ENCODE peak calls at places on chromosomes 6 and 20, in four cellular contexts. R, Q, S and T are unnamed samples. For H3K4me1, the result is how much of the 10 kb centered on the place peaks cover.

GRCh38 chr20:41425180-41425884 is 58.7 kb upstream of the EMILIN3 start:
- DNase-seq in R (no peak), Q (peak), S (no peak), T (no peak)

GRCh38 chr6:111925296-111925695 is 52.0 kb upstream of the FYN start:
- DNase-seq in R (no peak), Q (no peak), S (no peak), T (no peak)

GRCh38 chr6:127051571-127052260 is 66.8 kb upstream of the RSPO3 start:
- DNase-seq in R (no peak), Q (no peak), S (no peak), T (no peak)

GRCh38 chr20:48336647-48337046 is 491.2 kb downstream of the PREX1 start:
- DNase-seq in R (no peak), Q (no peak), S (no peak), T (no peak)

GRCh38 chr6:161908872-161909271 is 635.0 kb upstream of the AGPAT4 start:
- DNase-seq in R (no peak), Q (no peak), S (no peak), T (no peak)

GRCh38 chr6:6003334-6004146 is 3.2 kb downstream of the NRN1 start:
- DNase-seq in R (no peak), Q (no peak), S (peak), T (no peak)

GRCh38 chr20:33601861-33602260 is 60.3 kb upstream of the C20orf144 start:
- DNase-seq in R (no peak), Q (no peak), S (no peak), T (no peak)

GRCh38 chr6:82780334-82780733 is 285.3 kb downstream of the UBE3D start:
- DNase-seq in R (no peak), Q (no peak), S (no peak), T (no peak)

GRCh38 chr6:14009416-14009815 is 84.7 kb downstream of the RNF182 start:
- DNase-seq in R (no peak), Q (no peak), S (peak), T (no peak)

GRCh38 chr6:138485005-138485545 is 14.2 kb downstream of the NHSL1 start:
- DNase-seq in R (no peak), Q (no peak), S (no peak), T (no peak)

GRCh38 chr6:3163248-3163594 is 5.9 kb upstream of the TUBB2A start:
- DNase-seq in R (no peak), Q (no peak), S (no peak), T (no peak)

GRCh38 chr6:8203337-8203736 is 101.0 kb upstream of the EEF1E1 start:
- DNase-seq in R (no peak), Q (no peak), S (no peak), T (no peak)

GRCh38 chr20:17796096-17796563 is 96.4 kb downstream of the BANF2 start:
- DNase-seq in R (no peak), Q (peak), S (no peak), T (peak)

GRCh38 chr20:53283597-53283996 is 310.0 kb downstream of the ZNF217 start:
- DNase-seq in R (no peak), Q (no peak), S (no peak), T (no peak)

GRCh38 chr6:90484392-90484791 is 102.5 kb downstream of the MAP3K7 start:
- DNase-seq in R (no peak), Q (no peak), S (no peak), T (no peak)

GRCh38 chr20:37095108-37095608 is 639 bp downstream of the RBL1 start:
- DNase-seq in R (no peak), Q (no peak), S (no peak), T (no peak)

DNA sequence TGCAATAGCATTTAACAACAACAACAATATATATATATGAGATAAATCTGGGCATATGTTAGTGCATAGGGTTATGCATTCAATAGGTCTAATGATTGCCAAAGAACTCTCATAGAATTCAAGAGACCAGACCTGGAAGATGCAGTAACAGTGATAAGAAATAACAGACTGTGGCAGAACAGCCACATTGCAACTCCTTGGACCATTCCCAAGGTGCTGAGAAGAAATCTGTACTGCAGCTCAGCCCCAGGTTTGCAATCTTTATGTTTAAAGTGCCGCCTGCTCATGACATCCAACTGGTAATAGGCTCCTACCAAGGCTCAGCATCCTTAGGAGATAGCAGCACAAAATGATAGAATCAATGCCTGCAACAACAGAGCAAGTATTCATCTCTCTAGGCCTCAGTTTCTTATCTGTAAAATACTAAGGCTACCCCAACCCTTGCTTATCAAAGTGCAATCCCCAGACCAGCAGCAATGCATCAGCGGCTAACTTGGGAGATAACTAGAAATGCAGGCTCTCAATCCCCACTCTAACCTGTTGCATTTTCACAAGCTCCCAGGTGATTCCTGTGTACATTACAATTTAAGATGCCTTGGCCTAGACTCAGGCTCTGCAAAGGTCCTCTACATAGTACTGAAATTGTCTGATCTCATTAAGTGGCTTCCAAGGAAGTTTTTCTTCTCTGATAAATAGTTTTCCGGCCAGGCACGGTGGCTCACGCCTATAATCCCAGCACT is 30.6 kb upstream of the PIM1 start:
- DNase-seq in R (no peak), Q (no peak), S (no peak), T (no peak)
- H3K27ac ChIP-seq in R (no peak), Q (no peak), S (no peak), T (peak)

GRCh38 chr6:135087803-135088202 is 33.2 kb upstream of the HBS1L start:
- DNase-seq in R (no peak), Q (no peak), S (no peak), T (no peak)
- H3K4me1 ChIP-seq in R (under half), Q (under half), S (under half), T (under half)

GRCh38 chr20:57695012-57695411 is 14.8 kb downstream of the PMEPA1 start:
- DNase-seq in R (no peak), Q (peak), S (no peak), T (no peak)

GRCh38 chr20:57694481-57694880 is 15.3 kb downstream of the PMEPA1 start:
- DNase-seq in R (no peak), Q (no peak), S (no peak), T (no peak)

GRCh38 chr20:57693670-57694329 is 16.0 kb downstream of the PMEPA1 start:
- DNase-seq in R (no peak), Q (no peak), S (no peak), T (no peak)

GRCh38 chr20:57692393-57692792 is 17.4 kb downstream of the PMEPA1 start:
- DNase-seq in R (no peak), Q (no peak), S (no peak), T (no peak)

DNA sequence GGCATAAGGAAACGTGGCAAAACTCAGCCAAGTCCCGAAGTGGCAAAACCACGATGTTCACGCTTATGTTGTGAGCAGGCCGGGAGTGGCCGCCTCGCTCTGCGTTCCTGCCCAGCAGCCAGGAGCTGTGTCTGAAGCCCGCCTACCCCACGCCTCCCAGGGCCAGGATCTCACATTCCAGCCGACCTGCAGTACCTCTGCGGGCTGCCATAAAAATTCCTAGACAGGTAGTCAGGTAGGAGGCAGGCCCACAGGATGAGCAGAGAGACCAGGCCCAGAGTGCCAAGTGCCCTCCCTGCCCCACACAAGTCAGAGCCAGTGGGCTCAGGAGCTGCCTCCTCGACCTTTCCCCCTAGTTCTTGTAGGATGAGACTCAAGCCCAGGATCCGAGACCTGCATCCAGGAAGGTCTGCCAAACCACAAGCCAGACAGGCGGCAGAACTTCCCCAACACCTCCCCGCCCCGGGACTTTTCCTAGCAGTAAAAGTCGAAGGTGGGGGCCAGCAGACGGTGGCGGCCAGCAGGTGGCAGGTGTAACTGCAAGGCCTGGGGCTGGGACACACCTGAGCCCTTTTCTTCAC is 16.7 kb downstream of the PMEPA1 start:
- DNase-seq in R (no peak), Q (peak), S (no peak), T (no peak)
- TF ChIP-seq CTCF in R (no peak), Q (peak), S (no peak), T (peak)

GRCh38 chr20:3459881-3460307 is 10.9 kb upstream of the ATRN start:
- DNase-seq in R (no peak), Q (no peak), S (no peak), T (no peak)

GRCh38 chr20:3461911-3462677 is 8.7 kb upstream of the ATRN start:
- DNase-seq in R (no peak), Q (no peak), S (no peak), T (no peak)

GRCh38 chr20:3465301-3465700 is 5.5 kb upstream of the ATRN start:
- DNase-seq in R (no peak), Q (no peak), S (no peak), T (no peak)

GRCh38 chr20:3464166-3464565 is 6.7 kb upstream of the ATRN start:
- DNase-seq in R (no peak), Q (no peak), S (no peak), T (no peak)

GRCh38 chr20:3461191-3461874 is 9.5 kb upstream of the ATRN start:
- DNase-seq in R (no peak), Q (no peak), S (no peak), T (no peak)
- H3K27ac ChIP-seq in R (no peak), Q (no peak), S (no peak), T (no peak)

GRCh38 chr6:30752164-30752927 is 8.0 kb upstream of the IER3 start:
- DNase-seq in R (peak), Q (peak), S (peak), T (peak)

GRCh38 chr6:30749554-30750378 is 5.4 kb upstream of the IER3 start:
- DNase-seq in R (no peak), Q (no peak), S (no peak), T (no peak)

GRCh38 chr6:30750379-30750668 is 6.0 kb upstream of the IER3 start:
- DNase-seq in R (no peak), Q (no peak), S (no peak), T (no peak)

GRCh38 chr6:30757261-30757935 is 13.1 kb upstream of the IER3 start:
- DNase-seq in R (no peak), Q (no peak), S (no peak), T (no peak)

GRCh38 chr6:30754631-30755030 is 10.3 kb upstream of the IER3 start:
- DNase-seq in R (no peak), Q (no peak), S (no peak), T (no peak)
- H3K4me1 ChIP-seq in R (under half), Q (under half), S (under half), T (under half)

GRCh38 chr6:158565482-158566040 is 5.7 kb downstream of the TMEM181 start:
- DNase-seq in R (no peak), Q (no peak), S (no peak), T (no peak)
- TF ChIP-seq CTCF in R (no peak), Q (no peak), S (no peak), T (no peak)

DNA sequence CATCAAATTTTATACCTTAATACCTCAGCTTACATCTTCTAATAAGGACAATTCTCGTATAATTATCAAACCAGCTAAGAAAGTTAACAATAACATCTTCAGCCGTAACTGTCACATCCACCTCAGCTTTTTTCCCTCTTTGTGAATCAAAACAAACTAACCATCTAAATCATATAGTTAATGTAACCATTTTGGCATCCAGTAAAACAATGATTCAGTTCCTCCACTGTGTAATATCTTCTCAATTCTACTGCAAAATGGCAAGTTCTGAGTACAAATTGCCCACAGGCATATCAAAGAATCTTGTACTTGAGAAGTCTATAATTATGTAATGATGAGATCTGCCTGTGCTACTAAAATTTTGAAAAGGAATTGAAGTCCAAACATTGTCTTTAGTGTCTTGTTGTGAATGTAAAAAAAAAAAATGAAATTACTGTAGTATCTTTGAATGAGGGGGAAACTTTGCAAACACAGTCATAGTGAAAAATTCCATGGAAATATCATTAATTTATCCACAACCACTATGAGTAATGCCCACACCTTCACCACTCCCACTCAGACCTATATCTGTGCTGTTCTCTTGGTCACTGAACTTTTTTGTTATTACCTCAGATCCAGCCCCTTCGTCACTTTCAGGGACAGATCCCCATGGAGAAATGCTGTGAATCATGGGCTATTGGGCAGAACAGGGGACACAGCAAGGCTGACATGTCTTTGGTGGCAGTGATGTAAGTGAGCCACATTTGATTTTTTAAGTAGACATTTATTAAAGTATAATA is 178.6 kb upstream of the RAB32 start:
- DNase-seq in R (no peak), Q (no peak), S (no peak), T (no peak)
- H3K27ac ChIP-seq in R (no peak), Q (no peak), S (no peak), T (no peak)

GRCh38 chr20:32205502-32206382 is 1.8 kb downstream of the PLAGL2 start:
- DNase-seq in R (no peak), Q (no peak), S (no peak), T (no peak)

GRCh38 chr20:32206383-32207210 is 946 bp downstream of the PLAGL2 start:
- DNase-seq in R (no peak), Q (no peak), S (no peak), T (no peak)

GRCh38 chr20:32207211-32207625 is 325 bp downstream of the PLAGL2 start:
- DNase-seq in R (no peak), Q (no peak), S (no peak), T (peak)

GRCh38 chr20:32208499-32209154 is 947 bp downstream of the POFUT1 start:
- DNase-seq in R (no peak), Q (no peak), S (no peak), T (no peak)

DNA sequence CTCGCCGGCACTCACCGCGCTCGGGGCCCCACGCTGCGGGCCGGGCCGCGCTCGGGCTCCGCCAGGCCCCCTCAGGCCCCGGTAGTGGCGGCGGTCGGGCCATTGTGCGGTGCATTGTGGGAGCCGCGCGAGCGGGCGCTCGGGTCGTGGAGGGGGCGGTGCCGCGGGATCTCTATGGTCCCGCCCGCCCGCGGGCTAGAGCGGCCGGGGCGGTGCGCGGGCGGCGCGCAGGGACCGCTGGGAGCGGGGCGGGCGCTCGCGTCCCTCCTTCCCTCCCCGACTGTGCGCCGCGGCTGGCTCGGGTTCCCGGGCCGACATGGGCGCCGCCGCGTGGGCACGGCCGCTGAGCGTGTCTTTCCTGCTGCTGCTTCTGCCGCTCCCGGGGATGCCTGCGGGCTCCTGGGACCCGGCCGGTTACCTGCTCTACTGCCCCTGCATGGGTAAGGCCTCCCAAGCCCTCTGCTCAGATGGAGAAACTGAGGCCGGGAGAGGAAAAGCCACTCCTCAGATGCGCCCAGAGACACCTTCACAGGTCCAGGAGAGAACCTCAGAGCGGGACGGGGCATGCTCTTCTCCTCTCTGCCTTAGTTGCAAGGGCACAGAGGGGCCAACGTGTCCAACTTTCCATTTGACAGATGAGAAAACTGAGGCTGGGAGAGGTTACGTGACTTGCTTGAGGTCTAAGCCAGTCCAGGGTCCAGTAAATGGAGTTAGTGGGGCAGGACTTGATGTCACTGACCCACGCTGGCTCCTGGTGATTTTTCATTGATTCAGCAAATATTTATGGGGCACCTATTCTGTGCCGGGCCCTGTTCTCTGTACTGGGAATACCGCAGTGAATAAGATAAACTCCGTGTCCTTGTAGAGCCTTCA is at the start of the genes PLAGL2 and POFUT1:
- DNase-seq in R (peak), Q (peak), S (no peak), T (peak)
- H3K4me1 ChIP-seq in R (under half), Q (under half), S (half or more), T (under half)

GRCh38 chr6:159761873-159762680 is at the start of gene ACAT2:
- DNase-seq in R (peak), Q (peak), S (no peak), T (peak)
- TF ChIP-seq CTCF in R (no peak), Q (no peak), S (no peak), T (peak)